ENCODE peak calls at places on chromosomes 5 and 9, in five cellular contexts. G, J, U, Z and F are unnamed samples.

GRCh38 chr5:4941957-4942830 is 197.9 kb upstream of the ADAMTS16 start:
- DNase-seq in G (no peak), J (no peak), U (no peak), Z (no peak), F (peak; percentile 74)

GRCh38 chr9:20753761-20754160 is 69.7 kb downstream of the FOCAD start:
- DNase-seq in G (no peak), J (no peak), U (no peak), Z (no peak), F (no peak)

GRCh38 chr9:70170151-70170795 is 88.5 kb upstream of the SMC5 start:
- DNase-seq in G (no peak), J (no peak), U (no peak), Z (no peak), F (peak; percentile 4)

GRCh38 chr5:150500328-150500841 is 7.5 kb upstream of the NDST1 start:
- DNase-seq in G (no peak), J (no peak), U (no peak), Z (no peak), F (no peak)

GRCh38 chr9:129458155-129458661 is 162.7 kb downstream of the C9orf50 start:
- DNase-seq in G (no peak), J (no peak), U (no peak), Z (no peak), F (no peak)

GRCh38 chr5:173429489-173430150 is 101.4 kb upstream of the STC2 start:
- DNase-seq in G (no peak), J (no peak), U (no peak), Z (no peak), F (no peak)

GRCh38 chr9:121269030-121269887 is 1.3 kb downstream of the GSN start:
- DNase-seq in G (peak; percentile 54), J (no peak), U (no peak), Z (no peak), F (no peak)

GRCh38 chr9:113956901-113957777 is 81.0 kb downstream of the ZNF618 start:
- DNase-seq in G (no peak), J (peak; percentile 18), U (no peak), Z (no peak), F (no peak)

GRCh38 chr5:44389410-44389879 is at the start of gene FGF10:
- DNase-seq in G (peak; percentile 25), J (peak; percentile 1), U (no peak), Z (peak; percentile 17), F (peak; percentile 78)

GRCh38 chr9:124852829-124853531 is at the start of gene WDR38:
- DNase-seq in G (peak; percentile 72), J (peak; percentile 67), U (peak; percentile 95), Z (peak; percentile 75), F (peak; percentile 85)

GRCh38 chr5:109805472-109805871 is 115.7 kb downstream of the MAN2A1 start:
- DNase-seq in G (no peak), J (no peak), U (no peak), Z (no peak), F (no peak)

GRCh38 chr5:64766105-64766504 is 2.4 kb downstream of the SREK1IP1 start:
- DNase-seq in G (no peak), J (peak; percentile 24), U (no peak), Z (no peak), F (no peak)

GRCh38 chr9:86891886-86892437 is 55.3 kb downstream of the GAS1 start:
- DNase-seq in G (no peak), J (no peak), U (no peak), Z (peak; percentile 65), F (no peak)

GRCh38 chr5:149860801-149861322 is 83.7 kb downstream of the PDE6A start:
- DNase-seq in G (no peak), J (peak; percentile 58), U (peak; percentile 55), Z (peak; percentile 40), F (no peak)

GRCh38 chr5:123344819-123345426 is 78.3 kb downstream of the CEP120 start:
- DNase-seq in G (peak; percentile 24), J (peak; percentile 70), U (no peak), Z (peak; percentile 69), F (peak; percentile 5)

GRCh38 chr5:138753794-138754698 is 821 bp downstream of the CTNNA1 start:
- DNase-seq in G (peak; percentile 91), J (peak; percentile 95), U (peak; percentile 88), Z (peak; percentile 91), F (peak; percentile 65)

GRCh38 chr5:173454764-173455598 is 126.8 kb upstream of the STC2 start:
- DNase-seq in G (peak; percentile 24), J (peak; percentile 97), U (no peak), Z (peak; percentile 93), F (no peak)

GRCh38 chr9:35488566-35489312 is 1.2 kb upstream of the RUSC2 start:
- DNase-seq in G (peak; percentile 21), J (no peak), U (no peak), Z (no peak), F (no peak)

GRCh38 chr5:34487202-34487879 is 168.8 kb upstream of the RAI14 start:
- DNase-seq in G (no peak), J (peak; percentile 94), U (no peak), Z (peak; percentile 89), F (no peak)

GRCh38 chr5:25006734-25007133 is 362.0 kb upstream of the CDH10 start:
- DNase-seq in G (no peak), J (peak; percentile 1), U (no peak), Z (no peak), F (no peak)

GRCh38 chr9:124212381-124213050 is 45.2 kb upstream of the NEK6 start:
- DNase-seq in G (no peak), J (peak; percentile 53), U (peak; percentile 29), Z (peak; percentile 50), F (no peak)

GRCh38 chr9:130244548-130245165 is 20.9 kb upstream of the HMCN2 start:
- DNase-seq in G (no peak), J (no peak), U (peak; percentile 51), Z (no peak), F (no peak)

GRCh38 chr5:176750144-176750543 is 60.2 kb upstream of the UNC5A start:
- DNase-seq in G (no peak), J (no peak), U (peak; percentile 22), Z (no peak), F (no peak)

GRCh38 chr5:123696948-123697347 is 185.0 kb downstream of the CSNK1G3 start:
- DNase-seq in G (no peak), J (peak; percentile 77), U (no peak), Z (peak; percentile 79), F (no peak)

GRCh38 chr5:87394407-87394806 is 18.3 kb downstream of the CCNH start:
- DNase-seq in G (no peak), J (peak; percentile 85), U (no peak), Z (peak; percentile 77), F (no peak)

GRCh38 chr9:130137870-130138653 is 34.1 kb upstream of the NCS1 start:
- DNase-seq in G (peak; percentile 89), J (peak; percentile 93), U (no peak), Z (peak; percentile 93), F (no peak)

GRCh38 chr5:134226441-134227192 is 744 bp upstream of the PPP2CA start:
- DNase-seq in G (peak; percentile 37), J (peak; percentile 30), U (peak; percentile 94), Z (no peak), F (peak; percentile 40)

GRCh38 chr5:909086-909485 is 16.4 kb downstream of the TRIP13 start:
- DNase-seq in G (no peak), J (no peak), U (peak; percentile 48), Z (no peak), F (no peak)

GRCh38 chr5:78890663-78891379 is 94.3 kb downstream of the ARSB start:
- DNase-seq in G (no peak), J (no peak), U (no peak), Z (no peak), F (no peak)

GRCh38 chr5:76084496-76085285 is 1.5 kb downstream of the SV2C start:
- DNase-seq in G (no peak), J (peak; percentile 16), U (peak; percentile 62), Z (peak; percentile 32), F (peak; percentile 71)

GRCh38 chr5:149358294-149358651 is 427 bp downstream of the PCYOX1L start:
- DNase-seq in G (peak; percentile 55), J (no peak), U (peak; percentile 90), Z (peak; percentile 12), F (no peak)

GRCh38 chr5:43389679-43390329 is 22.4 kb downstream of the CCL28 start:
- DNase-seq in G (peak; percentile 26), J (peak; percentile 96), U (no peak), Z (peak; percentile 95), F (peak; percentile 52)

GRCh38 chr9:98929866-98930265 is 13.8 kb upstream of the COL15A1 start:
- DNase-seq in G (peak; percentile 64), J (peak; percentile 20), U (no peak), Z (peak; percentile 42), F (no peak)